ENCODE peak calls at places on chromosomes 12 and 14, in seven cellular contexts. W is breast epithelium, N is heart left ventricle, M is lung, C is prostate gland, H is choroid plexus epithelial cell, I is endothelial cell. A is an unnamed sample.
A peak's percentile ranks its signal among the peaks of the same experiment; 100 is the strongest.

GRCh38 chr12:110006115-110006514 is 6.9 kb downstream of the ANKRD13A start:
- DNase-seq in I (no peak), H (no peak), N (no peak), M (no peak), C (no peak), W (no peak), A (no peak)

GRCh38 chr12:28034271-28034670 is 61.7 kb upstream of the PTHLH start:
- DNase-seq in C (no peak), N (no peak), H (no peak), I (no peak), M (no peak), W (no peak), A (no peak)

GRCh38 chr12:80490329-80490728 is 46.3 kb downstream of the PTPRQ start:
- DNase-seq in I (no peak), H (peak; percentile 20), N (no peak), W (no peak), M (no peak), C (no peak), A (no peak)

GRCh38 chr14:23941669-23942068 is 11.9 kb upstream of the DHRS4 start:
- DNase-seq in N (no peak), I (no peak), H (no peak), W (no peak), C (no peak), M (no peak), A (no peak)

GRCh38 chr12:27549801-27550652 is 26.0 kb downstream of the PPFIBP1 start:
- DNase-seq in H (peak; percentile 99), M (peak; percentile 88), W (peak; percentile 87), C (peak; percentile 87), I (no peak), N (peak; percentile 91), A (no peak)

GRCh38 chr14:96260341-96260821 is 4.4 kb downstream of the BDKRB1 start:
- DNase-seq in W (no peak), N (no peak), I (no peak), C (no peak), M (no peak), H (peak; percentile 79), A (no peak)

GRCh38 chr12:19707948-19708409 is 268.7 kb downstream of the AEBP2 start:
- DNase-seq in N (no peak), H (peak; percentile 21), C (no peak), M (no peak), W (no peak), I (no peak), A (no peak)

GRCh38 chr12:96989916-96990315 is 82.9 kb downstream of the NEDD1 start:
- DNase-seq in I (peak; percentile 54), C (no peak), N (no peak), W (no peak), H (peak; percentile 8), M (no peak), A (no peak)

GRCh38 chr12:29314421-29314820 is 66.6 kb downstream of the ERGIC2 start:
- DNase-seq in W (no peak), I (no peak), H (no peak), C (no peak), M (no peak), N (no peak), A (no peak)

GRCh38 chr12:2110841-2111566 is 58.2 kb downstream of the CACNA1C start:
- DNase-seq in N (no peak), C (no peak), W (no peak), I (no peak), H (no peak), M (no peak), A (no peak)

GRCh38 chr12:116126610-116127009 is 150.9 kb downstream of the MED13L start:
- DNase-seq in I (no peak), W (no peak), H (no peak), C (no peak), M (no peak), N (no peak), A (no peak)

GRCh38 chr12:131075611-131076010 is 121.9 kb downstream of the ADGRD1 start:
- DNase-seq in W (no peak), H (no peak), C (no peak), N (no peak), M (no peak), I (no peak), A (no peak)

GRCh38 chr12:50195832-50196231 is 28.7 kb upstream of the CERS5 start:
- DNase-seq in C (peak; percentile 16), M (no peak), N (no peak), H (no peak), I (no peak), W (no peak), A (no peak)

GRCh38 chr12:6554990-6555691 is 701 bp downstream of the IFFO1 start:
- DNase-seq in M (no peak), H (no peak), C (no peak), W (no peak), N (no peak), I (no peak), A (no peak)

GRCh38 chr12:31876568-31877424 is 82.4 kb upstream of the RESF1 start:
- DNase-seq in N (peak; percentile 37), C (no peak), W (no peak), I (peak; percentile 4), H (no peak), M (no peak), A (no peak)

GRCh38 chr14:42523656-42524055 is 917.0 kb downstream of the LRFN5 start:
- DNase-seq in I (no peak), C (no peak), W (no peak), H (no peak), N (no peak), M (no peak), A (no peak)

GRCh38 chr14:93068721-93069120 is 47.0 kb downstream of the ITPK1 start:
- DNase-seq in H (no peak), C (no peak), W (no peak), I (no peak), N (no peak), M (no peak), A (no peak)

GRCh38 chr14:97410667-97411286 is 613.6 kb downstream of the VRK1 start:
- DNase-seq in H (no peak), W (no peak), M (no peak), I (no peak), C (no peak), N (no peak), A (peak; percentile 7)

GRCh38 chr14:59267046-59267445 is 78.6 kb downstream of the DAAM1 start:
- DNase-seq in W (no peak), H (no peak), C (no peak), I (no peak), M (no peak), N (no peak), A (no peak)

GRCh38 chr12:53241623-53242412 is 9.8 kb upstream of the RARG start:
- DNase-seq in N (no peak), C (no peak), I (no peak), H (no peak), M (no peak), W (no peak), A (no peak)

GRCh38 chr12:54251667-54252284 is 28.1 kb downstream of the CBX5 start:
- DNase-seq in W (no peak), H (peak; percentile 78), C (no peak), N (no peak), M (no peak), I (no peak), A (no peak)

GRCh38 chr14:55614304-55614703 is 34.3 kb downstream of the KTN1 start:
- DNase-seq in M (no peak), I (no peak), N (no peak), H (no peak), W (no peak), C (no peak), A (no peak)

GRCh38 chr12:130041983-130042812 is 120.1 kb upstream of the FZD10 start:
- DNase-seq in I (no peak), H (no peak), N (no peak), C (peak; percentile 59), M (peak; percentile 42), W (no peak), A (peak; percentile 94)
- TF ChIP-seq CTCF in I (no peak), H (peak; percentile 23), N (peak; percentile 77), C (peak; percentile 92), M (peak; percentile 52), W (peak; percentile 77), A (peak; percentile 96)

DNA sequence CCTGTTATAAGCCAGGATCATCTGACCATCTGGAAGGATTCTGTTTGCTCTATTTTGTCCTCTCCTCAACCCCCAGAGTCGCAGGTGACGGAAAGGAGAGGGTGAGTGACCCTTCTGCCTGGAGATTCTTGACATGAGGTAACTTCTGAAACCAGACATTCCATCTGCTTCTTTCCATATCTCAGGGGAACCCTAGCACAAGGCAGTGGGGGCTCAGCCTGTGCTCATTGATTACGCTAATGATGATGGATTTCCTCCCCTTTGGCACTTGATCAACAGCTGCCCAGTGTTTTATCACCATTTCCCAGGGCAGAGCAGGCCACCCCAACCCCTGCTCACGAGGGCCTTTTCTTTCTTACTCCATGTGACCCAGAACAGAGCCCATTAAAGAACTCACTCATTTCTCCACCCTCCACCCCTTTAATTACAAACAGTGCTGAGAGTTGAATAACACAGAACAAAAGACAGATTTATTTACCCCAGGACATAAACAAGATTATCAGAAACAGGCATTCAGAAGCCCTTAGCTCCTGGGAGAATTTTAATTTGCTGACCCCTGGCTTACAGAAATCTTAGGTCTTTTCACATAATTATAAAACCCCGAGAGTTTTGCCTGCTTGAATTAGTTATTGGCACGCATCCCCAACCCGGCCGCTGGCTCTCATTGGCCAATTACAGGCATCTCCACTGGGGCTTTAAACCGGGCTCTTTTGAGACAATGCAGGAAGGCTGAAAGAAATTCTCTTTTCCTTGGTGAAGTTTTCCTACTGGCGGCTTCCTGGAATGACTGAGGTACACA is 32.0 kb upstream of the CCDC60 start:
- DNase-seq in W (no peak), C (no peak), I (no peak), H (no peak), N (no peak), M (no peak), A (no peak)
- TF ChIP-seq CTCF in W (no peak), C (no peak), I (no peak), H (no peak), N (no peak), M (no peak), A (no peak)

DNA sequence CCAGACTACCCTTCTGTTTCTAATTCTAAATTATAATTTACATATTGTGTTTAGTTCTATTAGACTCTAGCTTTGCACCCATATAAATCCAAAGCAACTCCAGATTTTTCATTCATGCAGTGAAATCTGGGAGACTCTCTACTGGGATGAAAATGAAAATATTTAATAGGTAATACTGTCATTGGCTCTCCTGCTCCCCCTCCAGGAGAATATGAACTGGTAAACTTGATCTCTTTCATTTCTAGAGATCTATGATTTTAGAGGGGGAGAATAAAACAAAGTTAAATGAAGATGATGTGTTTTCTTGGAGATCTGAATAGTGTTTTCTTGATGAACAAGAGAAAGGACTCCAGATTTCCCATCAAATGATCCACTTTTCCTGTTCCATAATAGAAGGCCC is 104.3 kb upstream of the TMCC3 start:
- DNase-seq in H (peak; percentile 42), I (no peak), C (no peak), W (no peak), M (no peak), N (no peak), A (no peak)
- TF ChIP-seq CTCF in H (peak; percentile 57), I (no peak), C (no peak), W (no peak), M (no peak), N (no peak), A (peak; percentile 36)

DNA sequence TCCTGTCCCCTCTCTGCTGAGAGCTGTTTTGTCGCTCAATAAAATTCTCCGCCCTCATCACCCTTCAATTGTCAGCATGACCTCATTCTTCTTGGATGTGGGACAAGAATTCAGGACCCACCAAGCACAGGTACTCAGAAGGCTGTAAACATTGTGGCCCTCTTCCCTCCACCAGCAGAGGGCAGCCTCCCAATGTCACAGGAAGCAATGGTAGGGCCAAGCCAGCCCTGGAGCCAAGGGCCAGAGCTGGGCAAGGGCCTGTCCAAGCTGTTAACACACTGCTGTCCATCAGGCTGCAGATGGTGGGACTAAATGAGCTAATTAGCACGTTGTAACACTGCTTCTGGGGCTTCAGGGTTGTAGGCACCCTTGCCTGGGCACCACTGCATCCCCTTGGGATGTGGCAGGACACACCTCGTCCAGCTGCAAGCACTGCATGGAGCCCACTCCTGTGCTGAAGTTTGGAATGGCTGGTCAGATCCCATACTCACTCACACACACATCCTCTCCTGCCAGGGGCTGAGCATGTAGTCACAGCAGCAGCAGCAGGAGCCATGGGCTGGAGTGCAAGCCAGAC is 62.7 kb upstream of the HECTD1 start:
- DNase-seq in M (peak; percentile 41), H (peak; percentile 19), C (no peak), W (no peak), N (no peak), I (no peak), A (no peak)
- TF ChIP-seq CTCF in M (no peak), H (peak; percentile 47), C (no peak), W (no peak), N (no peak), I (no peak), A (no peak)

A was measured in neural crest cell.